ENCODE peak calls at places on chromosomes 16 and 17, in ten cellular contexts. T is Peyer's patch, V is B cell, G is cardiac fibroblast, B is AG04450, H is osteoblast, A is endothelial cell, K is PC-3, S is BJ, O is foreskin fibroblast. N is an unnamed sample.

GRCh38 chr16:86983621-86984020 is 333.6 kb downstream of the C16orf95 start:
- DNase-seq in T (no peak), V (no peak), G (no peak), B (no peak), H (peak), A (no peak), K (no peak), S (no peak), O (no peak), N (no peak)

GRCh38 chr17:80785477-80786178 is 206.0 kb upstream of the CHMP6 start:
- DNase-seq in T (no peak), V (no peak), G (no peak), B (no peak), H (no peak), A (no peak), K (no peak), S (no peak), O (no peak), N (no peak)

GRCh38 chr16:14132696-14133048 is 61.6 kb downstream of the MRTFB start:
- DNase-seq in T (no peak), V (no peak), G (peak), B (peak), H (no peak), A (no peak), K (no peak), S (no peak), O (no peak), N (peak)

GRCh38 chr17:82461827-82462524 is 3.4 kb downstream of the NARF start:
- DNase-seq in T (peak), V (no peak), G (no peak), B (no peak), H (peak), A (no peak), K (peak), S (no peak), O (no peak), N (no peak)

GRCh38 chr16:68000450-68000849 is 1.2 kb upstream of the DPEP2 start:
- DNase-seq in T (no peak), V (no peak), G (no peak), B (no peak), H (no peak), A (no peak), K (no peak), S (no peak), O (no peak), N (no peak)

GRCh38 chr16:21301168-21301894 is 23.2 kb upstream of the CRYM start:
- DNase-seq in T (peak), V (peak), G (peak), B (no peak), H (peak), A (peak), K (peak), S (no peak), O (peak), N (peak)

GRCh38 chr17:7380321-7380720 is 568 bp upstream of the TNK1 start:
- DNase-seq in T (no peak), V (no peak), G (no peak), B (no peak), H (peak), A (no peak), K (peak), S (peak), O (peak), N (no peak)

GRCh38 chr17:44387773-44388172 is 1.7 kb downstream of the ITGA2B start:
- DNase-seq in T (no peak), V (no peak), G (no peak), B (no peak), H (no peak), A (no peak), K (no peak), S (no peak), O (no peak), N (no peak)

GRCh38 chr17:48997827-48998556 is 807 bp downstream of the IGF2BP1 start:
- DNase-seq in T (no peak), V (peak), G (no peak), B (no peak), H (peak), A (peak), K (no peak), S (no peak), O (no peak), N (no peak)

GRCh38 chr17:62109378-62109902 is 44.4 kb upstream of the MED13 start:
- DNase-seq in T (peak), V (peak), G (peak), B (peak), H (peak), A (peak), K (peak), S (no peak), O (peak), N (peak)

GRCh38 chr16:3459401-3460090 is 16.1 kb downstream of the NAA60 start:
- DNase-seq in T (no peak), V (no peak), G (peak), B (no peak), H (peak), A (no peak), K (peak), S (no peak), O (no peak), N (no peak)

GRCh38 chr16:81106826-81107503 is 10.8 kb upstream of the GCSH start:
- DNase-seq in T (no peak), V (no peak), G (no peak), B (no peak), H (peak), A (no peak), K (no peak), S (no peak), O (no peak), N (no peak)

GRCh38 chr17:38327936-38328335 is 15.8 kb downstream of the GPR179 start:
- DNase-seq in T (no peak), V (no peak), G (no peak), B (no peak), H (peak), A (no peak), K (no peak), S (no peak), O (no peak), N (no peak)

GRCh38 chr17:57226793-57227192 is 29.5 kb upstream of the MSI2 start:
- DNase-seq in T (no peak), V (no peak), G (no peak), B (no peak), H (no peak), A (peak), K (no peak), S (no peak), O (no peak), N (no peak)

GRCh38 chr17:35543856-35544255 is 6.4 kb upstream of the SLFN12L start:
- DNase-seq in T (no peak), V (no peak), G (peak), B (no peak), H (no peak), A (no peak), K (peak), S (no peak), O (no peak), N (no peak)

GRCh38 chr16:414395-415169 is 10.9 kb upstream of the RAB11FIP3 start:
- DNase-seq in T (no peak), V (no peak), G (peak), B (no peak), H (peak), A (no peak), K (no peak), S (no peak), O (no peak), N (no peak)

GRCh38 chr16:58684001-58684353 is 593 bp downstream of the SLC38A7 start:
- DNase-seq in T (no peak), V (no peak), G (peak), B (no peak), H (peak), A (no peak), K (peak), S (no peak), O (peak), N (no peak)

GRCh38 chr16:53985865-53986264 is 281.9 kb downstream of the FTO start:
- DNase-seq in T (no peak), V (no peak), G (no peak), B (no peak), H (no peak), A (no peak), K (no peak), S (no peak), O (no peak), N (no peak)

GRCh38 chr17:56653877-56654276 is 60.4 kb downstream of the NOG start:
- DNase-seq in T (no peak), V (peak), G (peak), B (no peak), H (no peak), A (peak), K (peak), S (no peak), O (no peak), N (peak)

GRCh38 chr17:40023590-40024292 is 8.5 kb downstream of the CSF3 start:
- DNase-seq in T (no peak), V (no peak), G (peak), B (no peak), H (peak), A (no peak), K (peak), S (no peak), O (peak), N (no peak)

GRCh38 chr17:46922487-46922803 is 515 bp upstream of the GOSR2 start:
- DNase-seq in T (no peak), V (no peak), G (no peak), B (no peak), H (no peak), A (no peak), K (no peak), S (no peak), O (no peak), N (no peak)

GRCh38 chr17:79974786-79975497 is 60.7 kb downstream of the TBC1D16 start:
- DNase-seq in T (no peak), V (no peak), G (no peak), B (no peak), H (no peak), A (peak), K (no peak), S (no peak), O (no peak), N (no peak)

GRCh38 chr17:56995776-56996175 is 17.8 kb downstream of the SCPEP1 start:
- DNase-seq in T (no peak), V (no peak), G (no peak), B (no peak), H (no peak), A (no peak), K (no peak), S (no peak), O (no peak), N (no peak)

GRCh38 chr16:13401631-13402030 is 500.2 kb downstream of the SHISA9 start:
- DNase-seq in T (no peak), V (no peak), G (no peak), B (no peak), H (no peak), A (no peak), K (no peak), S (no peak), O (no peak), N (no peak)

GRCh38 chr17:28613916-28614315 is at the start of gene RSKR:
- DNase-seq in T (no peak), V (no peak), G (no peak), B (no peak), H (no peak), A (no peak), K (no peak), S (no peak), O (no peak), N (no peak)

GRCh38 chr17:50944054-50944901 is 78.1 kb upstream of the TOB1 start:
- DNase-seq in T (peak), V (peak), G (peak), B (no peak), H (peak), A (peak), K (peak), S (no peak), O (peak), N (peak)

GRCh38 chr17:12568358-12569251 is 97.1 kb upstream of the MYOCD start:
- DNase-seq in T (no peak), V (no peak), G (no peak), B (no peak), H (no peak), A (no peak), K (no peak), S (no peak), O (no peak), N (no peak)

GRCh38 chr17:81918762-81919545 is 978 bp upstream of the SIRT7 start:
- DNase-seq in T (peak), V (no peak), G (no peak), B (no peak), H (no peak), A (no peak), K (peak), S (no peak), O (no peak), N (no peak)

GRCh38 chr17:49846938-49847712 is 744 bp downstream of the TAC4 start:
- DNase-seq in T (no peak), V (no peak), G (no peak), B (no peak), H (no peak), A (no peak), K (no peak), S (no peak), O (no peak), N (no peak)

GRCh38 chr17:47882247-47882646 is 13.8 kb upstream of the SP2 start:
- DNase-seq in T (peak), V (no peak), G (no peak), B (no peak), H (peak), A (no peak), K (peak), S (peak), O (peak), N (no peak)

GRCh38 chr16:15051387-15051951 is 4.4 kb downstream of the NTAN1 start:
- DNase-seq in T (no peak), V (no peak), G (no peak), B (no peak), H (no peak), A (no peak), K (no peak), S (no peak), O (no peak), N (no peak)

DNA sequence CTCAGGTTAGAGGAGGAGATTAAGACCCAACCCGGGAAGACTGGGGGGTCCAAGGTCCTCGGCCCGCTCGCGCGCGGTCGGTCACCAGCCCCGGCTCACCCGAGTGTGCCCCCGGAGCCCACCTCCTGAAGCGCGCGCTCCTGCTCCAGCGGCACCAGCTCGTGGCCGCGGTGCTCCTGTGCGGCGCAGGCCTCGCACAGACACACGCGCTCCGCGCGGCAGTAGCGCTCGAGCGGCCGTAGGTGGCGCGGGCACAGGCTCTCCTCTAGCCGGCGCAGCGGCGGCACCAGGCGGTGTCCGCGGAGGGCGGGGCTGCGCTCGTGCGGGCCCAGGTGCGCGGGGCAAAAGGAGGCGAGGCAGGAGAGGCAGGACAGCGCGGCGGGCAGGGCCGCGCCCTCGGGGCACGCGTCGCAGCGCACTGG is 618 bp downstream of the TRIM47 start:
- DNase-seq in T (peak), V (peak), G (peak), B (no peak), H (peak), A (peak), K (peak), S (no peak), O (peak), N (peak)
- TF ChIP-seq CTCF in T (peak), V (peak), G (peak), B (peak), H (peak), A (peak), K (peak), S (peak), O (peak), N (peak)

GRCh38 chr17:19744922-19745757 is 3.0 kb downstream of the ALDH3A1 start:
- DNase-seq in T (peak), V (peak), G (peak), B (no peak), H (peak), A (peak), K (peak), S (no peak), O (peak), N (peak)
- TF ChIP-seq CTCF in T (peak), V (peak), G (peak), B (peak), H (peak), A (peak), K (peak), S (peak), O (peak), N (peak)

GRCh38 chr16:2070576-2071453 is 23.0 kb downstream of the TSC2 start:
- DNase-seq in T (no peak), V (no peak), G (no peak), B (no peak), H (no peak), A (no peak), K (no peak), S (no peak), O (no peak), N (no peak)
- TF ChIP-seq CTCF in T (no peak), V (no peak), G (no peak), B (no peak), H (no peak), A (no peak), K (no peak), S (no peak), O (no peak), N (no peak)

DNA sequence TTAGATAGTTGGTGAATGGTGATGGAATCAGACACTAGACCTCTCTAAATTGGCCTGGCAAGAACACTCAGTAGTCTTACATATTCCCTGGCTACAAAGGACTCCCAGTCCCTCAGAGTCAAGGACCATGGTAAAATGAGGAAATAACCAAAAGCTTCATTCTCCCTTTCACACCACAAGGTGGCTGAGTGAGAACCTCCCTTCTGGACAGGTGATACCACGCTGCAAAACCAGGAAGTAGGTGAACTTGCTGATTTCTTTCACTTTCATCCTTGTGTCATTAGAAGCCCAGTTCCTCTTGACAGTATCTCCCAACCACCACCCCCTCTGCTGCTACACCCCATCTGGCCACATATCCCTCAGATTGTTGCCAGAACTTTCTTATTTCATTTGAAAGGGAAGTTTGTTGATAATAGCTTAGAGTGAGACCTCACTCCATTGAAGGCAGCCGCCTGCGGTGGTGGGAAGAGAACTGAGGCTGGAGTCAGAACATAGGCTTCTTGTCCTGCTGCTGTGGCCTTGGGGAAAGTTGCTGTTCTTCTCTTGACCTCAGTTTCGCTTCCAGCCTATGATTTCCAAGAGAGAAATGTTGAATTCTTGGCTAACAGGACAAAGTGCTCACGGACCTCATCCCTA is 290.6 kb upstream of the CCL2 start:
- DNase-seq in T (no peak), V (peak), G (no peak), B (no peak), H (no peak), A (no peak), K (no peak), S (no peak), O (no peak), N (peak)
- TF ChIP-seq CTCF in T (no peak), V (peak), G (no peak), B (no peak), H (no peak), A (no peak), K (no peak), S (no peak), O (no peak), N (peak)

DNA sequence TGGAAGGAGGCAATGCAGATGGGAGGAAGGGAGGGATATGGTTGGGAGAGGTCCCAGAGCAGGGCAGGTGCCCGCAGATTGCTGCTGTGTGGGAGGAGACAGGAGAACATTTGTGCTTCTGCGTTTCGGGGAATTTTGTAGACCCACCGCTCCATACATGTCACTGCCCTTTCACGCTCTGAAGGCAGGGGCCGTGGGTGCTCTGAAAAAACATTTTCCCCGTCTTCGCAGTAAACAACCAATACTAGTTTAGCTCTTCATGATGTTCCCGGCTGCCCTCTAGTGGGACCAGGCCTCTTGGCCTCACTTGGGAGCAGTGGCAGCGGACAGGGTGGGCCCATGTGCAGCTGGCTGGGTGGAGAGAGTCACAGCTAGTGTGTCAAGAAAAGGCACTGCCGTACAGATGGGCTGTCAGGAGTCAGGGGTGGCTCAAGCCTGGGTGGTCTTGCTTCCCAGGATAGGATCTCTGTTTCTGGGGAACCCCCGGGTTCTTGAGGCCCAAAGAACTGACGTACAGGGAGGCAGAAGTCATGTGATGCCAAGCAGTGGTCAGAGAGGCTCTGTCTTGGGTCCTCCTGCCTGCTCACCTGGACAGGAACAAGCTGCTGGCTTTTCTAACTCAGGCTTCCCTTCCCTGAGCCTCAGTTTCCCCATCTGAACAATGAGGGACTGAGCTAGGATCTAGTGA is 46.5 kb upstream of the CPNE2 start:
- DNase-seq in T (peak), V (peak), G (peak), B (peak), H (peak), A (peak), K (peak), S (no peak), O (peak), N (peak)
- TF ChIP-seq CTCF in T (peak), V (peak), G (peak), B (peak), H (peak), A (no peak), K (peak), S (peak), O (peak), N (peak)

DNA sequence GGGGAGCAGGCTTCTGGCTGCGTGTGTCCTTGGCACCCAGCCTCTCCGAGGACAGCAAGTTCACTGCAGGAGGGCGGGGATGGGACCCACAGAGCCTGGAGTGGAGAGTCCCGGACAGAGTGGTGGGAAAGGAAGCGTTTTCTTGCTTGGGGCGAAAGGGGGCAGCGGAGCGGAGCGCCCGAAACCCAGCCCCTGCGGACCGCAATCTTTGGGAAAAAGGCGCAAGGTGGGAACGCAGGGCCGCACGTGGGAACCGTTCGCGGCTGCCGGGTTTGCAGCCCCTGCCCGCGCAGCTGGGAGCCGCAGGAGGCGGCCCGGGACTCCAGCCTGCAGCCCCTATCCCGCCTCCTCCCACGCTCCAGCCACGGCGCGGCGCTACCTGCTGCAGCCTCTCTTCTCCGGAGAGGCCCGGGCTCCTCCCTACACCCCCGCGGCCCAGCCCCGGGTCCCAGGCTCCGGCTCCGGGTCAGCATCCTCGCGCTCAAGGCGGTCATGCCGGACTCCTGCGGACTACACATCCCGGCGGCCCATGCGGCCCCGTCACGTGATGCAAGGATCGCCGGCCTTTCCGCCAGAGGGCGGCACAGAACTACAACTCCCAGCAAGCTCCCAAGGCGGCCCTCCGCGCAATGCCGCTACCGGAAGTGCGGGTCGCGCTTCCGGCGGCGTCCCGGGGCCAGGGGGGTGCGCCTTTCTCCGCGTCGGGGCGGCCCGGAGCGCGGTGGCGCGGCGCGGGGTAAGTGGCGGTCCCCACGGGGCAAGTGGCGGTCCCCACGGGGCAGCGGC is at the start of the genes NTHL1 and TSC2:
- DNase-seq in T (peak), V (peak), G (peak), B (peak), H (peak), A (peak), K (peak), S (peak), O (peak), N (peak)
- TF ChIP-seq CTCF in T (peak), V (peak), G (peak), B (peak), H (no peak), A (peak), K (peak), S (peak), O (peak), N (peak)

N was measured in GM13977.